ENCODE peak calls at places on chromosomes 7 and 10, in seven cellular contexts. Q, V, J, Z, I, K and N are unnamed samples.
A peak's percentile ranks its signal among the peaks of the same experiment; 100 is the strongest.

GRCh38 chr10:22086730-22087364 is 83.3 kb upstream of the DNAJC1 start:
- DNase-seq in Q (peak; percentile 92), V (no peak), K (peak; percentile 71), Z (peak; percentile 83), J (peak; percentile 79), I (no peak), N (no peak)

GRCh38 chr10:131187274-131187673 is 124.2 kb downstream of the TCERG1L start:
- DNase-seq in Z (no peak), I (no peak), Q (no peak), J (no peak), K (no peak), V (no peak), N (no peak)

GRCh38 chr7:40836218-40836617 is 701.4 kb downstream of the SUGCT start:
- DNase-seq in Q (no peak), J (no peak), V (no peak), I (no peak), Z (peak; percentile 51), K (no peak), N (no peak)

GRCh38 chr7:151661556-151661955 is 141.9 kb upstream of the RHEB start:
- DNase-seq in I (no peak), Z (no peak), V (no peak), K (no peak), Q (no peak), J (no peak), N (no peak)

GRCh38 chr7:73865738-73866445 is 4.9 kb downstream of the TMEM270 start:
- DNase-seq in Q (peak; percentile 84), V (peak; percentile 46), I (no peak), Z (peak; percentile 67), K (peak; percentile 69), J (peak; percentile 73), N (peak; percentile 85)

GRCh38 chr7:92766461-92767003 is 69.8 kb downstream of the CDK6 start:
- DNase-seq in V (no peak), J (peak; percentile 56), K (no peak), Q (peak; percentile 65), Z (peak; percentile 74), I (peak; percentile 93), N (no peak)

GRCh38 chr7:132485600-132486594 is 90.4 kb downstream of the PLXNA4 start:
- DNase-seq in Q (no peak), I (no peak), V (peak; percentile 36), J (no peak), Z (no peak), K (peak; percentile 17), N (no peak)

GRCh38 chr7:99825451-99825850 is 2.4 kb upstream of the CYP3A43 start:
- DNase-seq in I (no peak), J (peak; percentile 21), K (no peak), Q (no peak), Z (no peak), V (no peak), N (no peak)

GRCh38 chr10:120422459-120422858 is 34.6 kb upstream of the PLPP4 start:
- DNase-seq in K (no peak), Z (peak; percentile 91), V (no peak), J (peak; percentile 15), I (no peak), Q (peak; percentile 98), N (no peak)

GRCh38 chr10:125155101-125155500 is 5.3 kb downstream of the CTBP2 start:
- DNase-seq in Q (no peak), I (no peak), Z (no peak), J (no peak), K (peak; percentile 78), V (no peak), N (no peak)

GRCh38 chr7:23213755-23214154 is 31.9 kb downstream of the NUP42 start:
- DNase-seq in Z (no peak), V (no peak), K (no peak), Q (no peak), J (no peak), I (no peak), N (no peak)

GRCh38 chr7:157991351-157991750 is 596.3 kb downstream of the PTPRN2 start:
- DNase-seq in Z (no peak), K (no peak), Q (no peak), V (no peak), J (no peak), I (no peak), N (no peak)

GRCh38 chr10:30898964-30899363 is 132.7 kb downstream of the ZNF438 start:
- DNase-seq in K (no peak), Q (no peak), J (no peak), Z (no peak), V (no peak), I (no peak), N (no peak)

GRCh38 chr10:48468130-48468790 is 136.6 kb downstream of the ARHGAP22 start:
- DNase-seq in K (no peak), J (no peak), V (no peak), Q (no peak), Z (no peak), I (no peak), N (no peak)

GRCh38 chr7:41573017-41573416 is 129.9 kb downstream of the INHBA start:
- DNase-seq in K (no peak), Q (peak; percentile 49), I (peak; percentile 88), Z (peak; percentile 88), J (peak; percentile 10), V (no peak), N (no peak)

GRCh38 chr7:94296886-94297285 is 97.8 kb upstream of the COL1A2 start:
- DNase-seq in I (no peak), K (no peak), Q (peak; percentile 63), J (no peak), Z (no peak), V (no peak), N (no peak)

GRCh38 chr7:94297397-94297838 is 97.3 kb upstream of the COL1A2 start:
- DNase-seq in J (peak; percentile 61), V (no peak), Q (peak; percentile 98), I (no peak), Z (peak; percentile 64), K (no peak), N (no peak)

GRCh38 chr7:94300176-94300835 is 94.4 kb upstream of the COL1A2 start:
- DNase-seq in K (no peak), V (no peak), J (no peak), Q (peak; percentile 41), I (no peak), Z (peak; percentile 63), N (no peak)

GRCh38 chr7:94301024-94301588 is 93.6 kb upstream of the COL1A2 start:
- DNase-seq in Z (peak; percentile 91), Q (peak; percentile 98), I (peak; percentile 88), J (peak; percentile 91), K (peak; percentile 82), V (no peak), N (no peak)

GRCh38 chr7:94298943-94299342 is 95.8 kb upstream of the COL1A2 start:
- DNase-seq in I (no peak), K (no peak), Q (peak; percentile 88), J (no peak), Z (no peak), V (no peak), N (no peak)
- H3K9me2 ChIP-seq in I (no peaks in the 10 kb centered on the region), K (no peaks in the 10 kb centered on the region), Q (no peaks in the 10 kb centered on the region), J (no peaks in the 10 kb centered on the region), Z (no peaks in the 10 kb centered on the region), V (no peaks in the 10 kb centered on the region), N (no peaks in the 10 kb centered on the region)

GRCh38 chr10:1134156-1134555 is 78.0 kb downstream of the WDR37 start:
- DNase-seq in I (no peak), Q (no peak), K (no peak), V (no peak), J (no peak), Z (no peak), N (no peak)

GRCh38 chr10:1137499-1138163 is 81.4 kb downstream of the WDR37 start:
- DNase-seq in V (no peak), K (no peak), Q (no peak), Z (no peak), J (no peak), I (no peak), N (no peak)

GRCh38 chr10:1138529-1138928 is 82.3 kb downstream of the WDR37 start:
- DNase-seq in I (no peak), K (no peak), Q (no peak), Z (no peak), J (no peak), V (no peak), N (no peak)

GRCh38 chr10:1133495-1134045 is 77.4 kb downstream of the WDR37 start:
- DNase-seq in V (no peak), K (no peak), Z (no peak), Q (no peak), J (no peak), I (no peak), N (no peak)

GRCh38 chr10:1136268-1136667 is 80.1 kb downstream of the WDR37 start:
- DNase-seq in Z (no peak), I (no peak), V (no peak), J (no peak), Q (no peak), K (no peak), N (no peak)
- H3K9me2 ChIP-seq in Z (no peaks in the 10 kb centered on the region), I (no peaks in the 10 kb centered on the region), V (no peaks in the 10 kb centered on the region), J (no peaks in the 10 kb centered on the region), Q (no peaks in the 10 kb centered on the region), K (peaks cover 6% of the 10 kb centered on the region), N (no peaks in the 10 kb centered on the region)

GRCh38 chr10:63578501-63578900 is 57.3 kb downstream of the REEP3 start:
- DNase-seq in V (no peak), Z (no peak), J (no peak), I (no peak), K (no peak), Q (no peak), N (no peak)

GRCh38 chr10:63573068-63573697 is 52.0 kb downstream of the REEP3 start:
- DNase-seq in V (peak; percentile 70), J (peak; percentile 19), K (no peak), Q (peak; percentile 14), I (no peak), Z (no peak), N (no peak)

DNA sequence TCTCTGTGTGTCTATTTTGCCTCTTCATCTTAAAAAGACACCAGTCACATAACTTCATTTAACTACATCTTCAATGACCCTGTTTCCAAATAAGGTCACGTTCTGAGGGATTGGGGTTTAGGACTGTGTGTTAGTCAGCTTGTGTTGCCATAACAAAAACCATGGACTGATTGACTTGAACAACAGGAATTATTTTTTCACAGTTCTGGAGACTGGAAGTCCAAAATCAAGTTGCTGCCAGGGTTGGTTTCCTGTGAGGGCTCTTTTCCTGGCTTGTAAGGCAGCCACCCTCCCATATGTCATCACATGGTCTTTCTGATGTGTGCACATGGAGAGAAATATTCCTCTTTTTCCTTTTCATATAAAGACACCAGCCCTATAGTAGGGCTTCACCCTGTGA is 55.3 kb downstream of the REEP3 start:
- DNase-seq in I (no peak), Z (no peak), Q (no peak), V (no peak), J (no peak), K (no peak), N (no peak)
- H3K9me2 ChIP-seq in I (no peaks in the 10 kb centered on the region), Z (no peaks in the 10 kb centered on the region), Q (no peaks in the 10 kb centered on the region), V (no peaks in the 10 kb centered on the region), J (no peaks in the 10 kb centered on the region), K (no peaks in the 10 kb centered on the region), N (no peaks in the 10 kb centered on the region)

GRCh38 chr10:47356708-47357107 is 8.5 kb downstream of the RBP3 start:
- DNase-seq in J (no peak), Q (no peak), V (no peak), K (no peak), Z (no peak), I (no peak), N (no peak)

GRCh38 chr10:47359101-47359500 is 10.9 kb downstream of the RBP3 start:
- DNase-seq in I (no peak), Q (no peak), Z (no peak), V (no peak), K (no peak), J (no peak), N (no peak)

GRCh38 chr10:47357131-47357582 is 9.0 kb downstream of the RBP3 start:
- DNase-seq in Z (no peak), I (no peak), K (no peak), J (no peak), V (no peak), Q (no peak), N (no peak)

GRCh38 chr10:47358457-47358856 is 10.3 kb downstream of the RBP3 start:
- DNase-seq in Q (no peak), V (no peak), I (no peak), Z (no peak), K (no peak), J (no peak), N (no peak)

GRCh38 chr10:47357911-47358310 is 9.7 kb downstream of the RBP3 start:
- DNase-seq in K (no peak), Z (no peak), J (no peak), I (no peak), Q (no peak), V (no peak), N (no peak)
- H3K9me2 ChIP-seq in K (no peaks in the 10 kb centered on the region), Z (no peaks in the 10 kb centered on the region), J (no peaks in the 10 kb centered on the region), I (no peaks in the 10 kb centered on the region), Q (no peaks in the 10 kb centered on the region), V (no peaks in the 10 kb centered on the region), N (no peaks in the 10 kb centered on the region)